ENCODE peak calls at places on chromosomes 11 and 22, in five cellular contexts. One of them, this sample, is unnamed.

GRCh38 chr11:27421819-27422494 is 50.6 kb downstream of the LGR4 start:
- DNase-seq in H1: no peak
- DNase-seq in NT2/D1: no peak
- DNase-seq in HepG2: no peak
- DNase-seq in GM12878: no peak
- DNase-seq in this sample: no peak

GRCh38 chr22:19821523-19822300 is 33.0 kb downstream of the GNB1L start:
- DNase-seq in NT2/D1: no peak
- DNase-seq in H1: no peak
- DNase-seq in HepG2: no peak
- DNase-seq in GM12878: no peak
- DNase-seq in this sample: no peak

GRCh38 chr22:36111316-36111715 is 49.2 kb downstream of the APOL3 start:
- DNase-seq in NT2/D1: no peak
- DNase-seq in GM12878: no peak
- DNase-seq in HepG2: no peak
- DNase-seq in H1: no peak
- DNase-seq in this sample: no peak

GRCh38 chr11:76678316-76678715 is 7.8 kb upstream of the LRRC32 start:
- DNase-seq in H1: no peak
- DNase-seq in NT2/D1: no peak
- DNase-seq in GM12878: no peak
- DNase-seq in HepG2: no peak
- DNase-seq in this sample: no peak

GRCh38 chr11:1765871-1766718 is 2.4 kb upstream of the CTSD start:
- DNase-seq in GM12878: no peak
- DNase-seq in HepG2: no peak
- DNase-seq in NT2/D1: no peak
- DNase-seq in H1: no peak
- DNase-seq in this sample: no peak

GRCh38 chr11:312092-312816 is 1.6 kb upstream of the IFITM1 start:
- DNase-seq in H1: no peak
- DNase-seq in HepG2: no peak
- DNase-seq in GM12878: no peak
- DNase-seq in NT2/D1: no peak
- DNase-seq in this sample: no peak

GRCh38 chr11:68999093-68999747 is 13.8 kb downstream of the MRGPRF start:
- DNase-seq in H1: no peak
- DNase-seq in GM12878: no peak
- DNase-seq in NT2/D1: no peak
- DNase-seq in HepG2: no peak
- DNase-seq in this sample: no peak

GRCh38 chr11:75602916-75603315 is 40.9 kb downstream of the SERPINH1 start:
- DNase-seq in GM12878: no peak
- DNase-seq in NT2/D1: no peak
- DNase-seq in HepG2: no peak
- DNase-seq in H1: no peak
- DNase-seq in this sample: no peak

GRCh38 chr11:46112961-46113617 is 8.2 kb downstream of the PHF21A start:
- DNase-seq in H1: no peak
- DNase-seq in HepG2: peak
- DNase-seq in GM12878: no peak
- DNase-seq in NT2/D1: peak
- DNase-seq in this sample: peak

GRCh38 chr11:23856654-23857053 is 640.2 kb upstream of the LUZP2 start:
- DNase-seq in GM12878: no peak
- DNase-seq in HepG2: no peak
- DNase-seq in NT2/D1: no peak
- DNase-seq in H1: no peak
- DNase-seq in this sample: no peak

GRCh38 chr11:26766996-26767395 is 45.1 kb upstream of the SLC5A12 start:
- DNase-seq in HepG2: no peak
- DNase-seq in NT2/D1: no peak
- DNase-seq in H1: no peak
- DNase-seq in GM12878: no peak
- DNase-seq in this sample: no peak

GRCh38 chr11:16001899-16002426 is 354.4 kb downstream of the SOX6 start:
- DNase-seq in HepG2: peak
- DNase-seq in NT2/D1: no peak
- DNase-seq in H1: no peak
- DNase-seq in GM12878: no peak
- DNase-seq in this sample: no peak

GRCh38 chr11:68362801-68363379 is 50.5 kb downstream of the LRP5 start:
- DNase-seq in HepG2: no peak
- DNase-seq in GM12878: no peak
- DNase-seq in H1: no peak
- DNase-seq in NT2/D1: no peak
- DNase-seq in this sample: no peak

GRCh38 chr22:37483594-37484114 is 2.5 kb downstream of the MFNG start:
- DNase-seq in NT2/D1: no peak
- DNase-seq in HepG2: peak
- DNase-seq in GM12878: no peak
- DNase-seq in H1: no peak
- DNase-seq in this sample: no peak

GRCh38 chr11:67041602-67042001 is 15.0 kb upstream of the RHOD start:
- DNase-seq in NT2/D1: no peak
- DNase-seq in H1: no peak
- DNase-seq in GM12878: no peak
- DNase-seq in HepG2: peak
- DNase-seq in this sample: no peak

GRCh38 chr11:68798221-68798813 is 43.4 kb downstream of the CPT1A start:
- DNase-seq in GM12878: no peak
- DNase-seq in NT2/D1: peak
- DNase-seq in HepG2: peak
- DNase-seq in H1: peak
- DNase-seq in this sample: peak

GRCh38 chr11:66335531-66336233 is 552 bp downstream of the RIN1 start:
- DNase-seq in H1: no peak
- DNase-seq in NT2/D1: no peak
- DNase-seq in GM12878: no peak
- DNase-seq in HepG2: no peak
- DNase-seq in this sample: no peak

GRCh38 chr11:28756977-28757376 is 648.8 kb downstream of the METTL15 start:
- DNase-seq in H1: no peak
- DNase-seq in GM12878: no peak
- DNase-seq in HepG2: no peak
- DNase-seq in NT2/D1: no peak
- DNase-seq in this sample: no peak

GRCh38 chr11:44755553-44756505 is 29.1 kb downstream of the TSPAN18 start:
- DNase-seq in H1: no peak
- DNase-seq in NT2/D1: no peak
- DNase-seq in HepG2: no peak
- DNase-seq in GM12878: no peak
- DNase-seq in this sample: no peak

GRCh38 chr22:17476838-17477237 is 86.5 kb upstream of the SLC25A18 start:
- DNase-seq in H1: no peak
- DNase-seq in HepG2: no peak
- DNase-seq in NT2/D1: no peak
- DNase-seq in GM12878: no peak
- DNase-seq in this sample: no peak

GRCh38 chr11:118918128-118918685 is 7.5 kb downstream of the BCL9L start:
- DNase-seq in NT2/D1: no peak
- DNase-seq in HepG2: peak
- DNase-seq in H1: no peak
- DNase-seq in GM12878: no peak
- DNase-seq in this sample: peak

GRCh38 chr11:100561325-100561724 is 125.8 kb upstream of the ARHGAP42 start:
- DNase-seq in H1: no peak
- DNase-seq in GM12878: no peak
- DNase-seq in HepG2: no peak
- DNase-seq in NT2/D1: no peak
- DNase-seq in this sample: no peak

GRCh38 chr11:393219-394033 is 583 bp upstream of the PKP3 start:
- DNase-seq in HepG2: peak
- DNase-seq in H1: no peak
- DNase-seq in GM12878: no peak
- DNase-seq in NT2/D1: no peak
- DNase-seq in this sample: no peak

GRCh38 chr11:128232588-128232987 is 354.8 kb downstream of the ETS1 start:
- DNase-seq in GM12878: no peak
- DNase-seq in HepG2: no peak
- DNase-seq in NT2/D1: no peak
- DNase-seq in H1: no peak
- DNase-seq in this sample: no peak

GRCh38 chr11:17008099-17008498 is 6.1 kb downstream of the PLEKHA7 start:
- DNase-seq in H1: no peak
- DNase-seq in HepG2: no peak
- DNase-seq in GM12878: no peak
- DNase-seq in NT2/D1: no peak
- DNase-seq in this sample: no peak

GRCh38 chr11:2807276-2807681 is 78.3 kb downstream of the CDKN1C start:
- DNase-seq in GM12878: no peak
- DNase-seq in H1: no peak
- DNase-seq in NT2/D1: no peak
- DNase-seq in HepG2: peak
- DNase-seq in this sample: no peak

GRCh38 chr11:116062526-116063171 is 558.4 kb upstream of the CADM1 start:
- DNase-seq in H1: no peak
- DNase-seq in NT2/D1: no peak
- DNase-seq in GM12878: no peak
- DNase-seq in HepG2: no peak
- DNase-seq in this sample: no peak

GRCh38 chr11:126391970-126392637 is 36.6 kb downstream of the ST3GAL4 start:
- DNase-seq in H1: no peak
- DNase-seq in NT2/D1: no peak
- DNase-seq in GM12878: peak
- DNase-seq in HepG2: peak
- DNase-seq in this sample: no peak

GRCh38 chr11:59776210-59777066 is 21.3 kb downstream of the STX3 start:
- DNase-seq in HepG2: peak
- DNase-seq in GM12878: no peak
- DNase-seq in H1: no peak
- DNase-seq in NT2/D1: no peak
- DNase-seq in this sample: no peak

GRCh38 chr11:59779487-59779886 is 24.3 kb downstream of the STX3 start:
- DNase-seq in GM12878: no peak
- DNase-seq in HepG2: no peak
- DNase-seq in H1: no peak
- DNase-seq in NT2/D1: no peak
- DNase-seq in this sample: no peak

GRCh38 chr11:59782080-59782479 is 26.9 kb downstream of the STX3 start:
- DNase-seq in HepG2: no peak
- DNase-seq in NT2/D1: no peak
- DNase-seq in H1: no peak
- DNase-seq in GM12878: no peak
- DNase-seq in this sample: no peak

GRCh38 chr11:59777104-59777503 is 21.9 kb downstream of the STX3 start:
- DNase-seq in HepG2: no peak
- DNase-seq in H1: no peak
- DNase-seq in NT2/D1: no peak
- DNase-seq in GM12878: no peak
- DNase-seq in this sample: no peak

DNA sequence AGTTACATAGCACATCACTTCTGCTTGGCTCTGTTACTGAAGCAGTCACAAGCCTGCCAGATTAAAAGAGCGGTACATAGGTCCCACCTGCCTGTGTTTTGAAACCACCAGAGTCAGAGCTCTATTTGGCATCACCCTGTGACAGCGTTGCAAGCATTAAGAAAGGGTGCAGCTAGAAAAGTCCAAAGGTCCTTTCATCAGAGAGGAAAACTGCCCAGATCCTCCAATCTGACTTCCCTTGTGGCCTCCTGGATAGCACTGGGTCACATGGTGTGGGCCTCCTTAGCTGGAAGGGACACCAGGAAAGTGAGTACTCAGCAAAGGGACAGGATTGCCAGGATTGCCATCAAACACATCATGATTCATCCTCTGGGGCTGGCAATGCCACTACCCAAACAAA is 22.9 kb downstream of the STX3 start:
- DNase-seq in HepG2: peak
- DNase-seq in GM12878: no peak
- DNase-seq in H1: no peak
- DNase-seq in NT2/D1: no peak
- DNase-seq in this sample: no peak
- TF ChIP-seq SUZ12 in HepG2: no peak
- TF ChIP-seq SUZ12 in GM12878: no peak
- TF ChIP-seq SUZ12 in H1: no peak
- TF ChIP-seq SUZ12 in NT2/D1: no peak
- TF ChIP-seq SUZ12 in this sample: no peak

DNA sequence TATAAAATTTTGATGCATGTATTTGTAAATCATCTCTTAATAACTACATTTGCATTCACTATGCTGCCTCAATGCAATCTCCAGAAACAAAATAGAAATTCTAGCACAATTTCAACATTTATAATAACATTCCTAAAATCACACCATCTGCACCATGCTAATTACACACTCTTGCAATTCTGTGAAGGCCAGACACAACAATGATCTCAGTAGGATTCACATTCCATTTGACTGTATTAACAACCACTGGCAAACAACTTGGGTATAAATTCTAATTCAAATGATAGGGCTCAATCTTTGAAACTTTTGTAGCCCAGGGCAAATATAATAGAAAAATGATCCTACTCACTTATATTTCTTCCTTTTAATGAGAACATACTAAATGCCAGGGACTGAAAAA is 25.9 kb downstream of the RAB6A start:
- DNase-seq in NT2/D1: no peak
- DNase-seq in HepG2: no peak
- DNase-seq in GM12878: no peak
- DNase-seq in H1: no peak
- DNase-seq in this sample: no peak
- TF ChIP-seq SUZ12 in NT2/D1: no peak
- TF ChIP-seq SUZ12 in HepG2: no peak
- TF ChIP-seq SUZ12 in GM12878: no peak
- TF ChIP-seq SUZ12 in H1: no peak
- TF ChIP-seq SUZ12 in this sample: no peak

DNA sequence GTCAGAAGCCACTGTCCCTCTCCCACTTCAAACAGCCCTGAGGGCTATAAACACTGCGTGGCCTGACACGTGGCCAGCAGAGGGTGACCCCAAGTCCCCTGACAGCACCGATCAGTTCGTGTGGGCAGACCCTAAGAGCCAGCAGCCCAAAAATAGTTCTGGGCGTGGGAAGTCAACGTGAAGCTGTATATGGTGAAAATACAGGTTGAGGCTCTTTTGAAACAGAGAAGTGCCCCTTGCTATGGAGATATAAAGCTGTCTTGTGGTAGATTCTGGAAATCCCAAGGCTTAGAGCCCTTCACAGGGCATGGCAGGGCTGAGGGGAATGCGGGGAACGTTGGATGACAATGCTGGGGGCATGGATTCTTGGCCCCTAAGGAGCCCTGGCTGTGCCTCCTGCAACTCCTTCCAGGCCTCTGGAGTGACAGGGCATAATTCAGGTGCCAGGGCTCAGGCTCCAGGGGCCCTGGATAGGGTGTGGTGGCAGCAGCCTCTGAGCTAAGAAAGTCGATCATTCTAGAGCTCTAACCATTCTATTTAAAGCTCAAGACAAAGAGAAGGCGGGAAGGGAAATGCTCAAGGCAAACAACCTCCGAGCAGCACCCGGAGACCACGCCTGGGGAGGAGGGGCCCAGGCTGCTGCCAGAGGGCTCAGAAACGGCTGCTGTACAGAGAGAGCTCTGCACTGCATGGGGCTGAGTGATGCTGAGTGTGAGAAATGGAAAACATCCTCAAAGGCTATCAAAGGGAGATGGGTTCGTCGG is 60.4 kb upstream of the CD5 start:
- DNase-seq in GM12878: no peak
- DNase-seq in H1: peak
- DNase-seq in NT2/D1: peak
- DNase-seq in HepG2: no peak
- DNase-seq in this sample: no peak
- TF ChIP-seq SUZ12 in GM12878: no peak
- TF ChIP-seq SUZ12 in H1: no peak
- TF ChIP-seq SUZ12 in NT2/D1: no peak
- TF ChIP-seq SUZ12 in HepG2: no peak
- TF ChIP-seq SUZ12 in this sample: no peak

GRCh38 chr11:70788247-70789022 is 390.1 kb downstream of the CTTN start:
- DNase-seq in HepG2: no peak
- DNase-seq in GM12878: no peak
- DNase-seq in H1: no peak
- DNase-seq in NT2/D1: no peak
- DNase-seq in this sample: no peak
- TF ChIP-seq SUZ12 in HepG2: no peak
- TF ChIP-seq SUZ12 in GM12878: no peak
- TF ChIP-seq SUZ12 in H1: no peak
- TF ChIP-seq SUZ12 in NT2/D1: no peak
- TF ChIP-seq SUZ12 in this sample: no peak

This sample was measured in HEK293T.